ENCODE peak calls at places on chromosomes 7 and 10, in five cellular contexts. E, B, G, R and S are unnamed samples.

GRCh38 chr7:116329845-116330503 is 119.6 kb downstream of the TES start:
- DNase-seq in B (no peak), E (no peak), G (no peak), R (no peak), S (no peak)

GRCh38 chr7:125436220-125436619 is 506.6 kb upstream of the POT1 start:
- DNase-seq in G (peak), B (no peak), R (no peak), E (no peak), S (no peak)

GRCh38 chr10:6543431-6544005 is 36.6 kb downstream of the PRKCQ start:
- DNase-seq in G (no peak), E (peak), B (peak), R (no peak), S (no peak)

GRCh38 chr7:18534481-18534880 is 38.9 kb downstream of the HDAC9 start:
- DNase-seq in B (no peak), E (no peak), G (no peak), R (no peak), S (no peak)

GRCh38 chr10:43667317-43667731 is 18.6 kb upstream of the ZNF32 start:
- DNase-seq in R (no peak), B (no peak), G (peak), E (no peak), S (no peak)

GRCh38 chr7:94486206-94486605 is 23.4 kb upstream of the CASD1 start:
- DNase-seq in G (no peak), R (no peak), B (no peak), E (no peak), S (no peak)

GRCh38 chr7:123916240-123916724 is 8.8 kb upstream of the SPAM1 start:
- DNase-seq in E (no peak), R (peak), G (peak), B (no peak), S (peak)

GRCh38 chr10:124644771-124645170 is 99.4 kb downstream of the FAM53B start:
- DNase-seq in E (no peak), R (no peak), G (no peak), B (no peak), S (no peak)

GRCh38 chr10:98252451-98252850 is 15.5 kb downstream of the LOXL4 start:
- DNase-seq in R (no peak), B (no peak), G (no peak), E (no peak), S (no peak)

GRCh38 chr10:128007017-128007416 is 100.1 kb downstream of the PTPRE start:
- DNase-seq in E (no peak), B (no peak), R (no peak), G (no peak), S (no peak)

GRCh38 chr7:515628-516027 is 4.0 kb downstream of the PDGFA start:
- DNase-seq in R (no peak), B (no peak), E (no peak), G (no peak), S (no peak)

GRCh38 chr7:128911441-128912031 is 1.0 kb upstream of the KCP start:
- DNase-seq in B (no peak), R (no peak), E (no peak), G (peak), S (peak)

GRCh38 chr10:102395677-102396197 is at the start of gene NFKB2:
- DNase-seq in G (peak), E (no peak), B (no peak), R (no peak), S (no peak)

GRCh38 chr7:28102778-28103177 is 77.8 kb downstream of the JAZF1 start:
- DNase-seq in G (peak), E (no peak), B (no peak), R (no peak), S (no peak)

GRCh38 chr7:44101966-44102845 is 1.9 kb upstream of the AEBP1 start:
- DNase-seq in G (no peak), E (no peak), R (no peak), B (no peak), S (no peak)

GRCh38 chr10:114367041-114367675 is 37.1 kb downstream of the AFAP1L2 start:
- DNase-seq in E (no peak), G (no peak), R (no peak), B (no peak), S (no peak)

GRCh38 chr10:114874827-114875541 is 53.4 kb downstream of the FHIP2A start:
- DNase-seq in G (peak), E (no peak), R (peak), B (no peak), S (no peak)

GRCh38 chr10:103859161-103860141 is 4.1 kb upstream of the SH3PXD2A start:
- DNase-seq in B (peak), G (peak), R (peak), E (peak), S (peak)

GRCh38 chr10:103977204-103977603 is 10.3 kb downstream of the SLK start:
- DNase-seq in R (no peak), B (no peak), E (no peak), G (no peak), S (no peak)

GRCh38 chr7:77407906-77408305 is 8.2 kb downstream of the GSAP start:
- DNase-seq in R (no peak), B (no peak), E (no peak), G (no peak), S (no peak)

GRCh38 chr7:147635288-147635687 is 955.3 kb upstream of the C7orf33 start:
- DNase-seq in E (no peak), B (no peak), R (no peak), G (no peak), S (no peak)

GRCh38 chr10:85927952-85928677 is 438.5 kb downstream of the GRID1 start:
- DNase-seq in R (peak), E (no peak), B (no peak), G (no peak), S (peak)

GRCh38 chr10:109429956-109430760 is 493.2 kb downstream of the XPNPEP1 start:
- DNase-seq in R (no peak), B (no peak), G (no peak), E (no peak), S (no peak)

GRCh38 chr7:6608081-6608480 is 7.3 kb upstream of the ZNF853 start:
- DNase-seq in E (no peak), R (no peak), G (no peak), B (no peak), S (no peak)

GRCh38 chr10:61733358-61733940 is 70.7 kb downstream of the CABCOCO1 start:
- DNase-seq in G (peak), B (no peak), E (peak), R (peak), S (peak)

GRCh38 chr7:2051708-2052656 is 180.8 kb downstream of the MAD1L1 start:
- DNase-seq in E (no peak), R (no peak), G (no peak), B (no peak), S (no peak)